ENCODE peak calls at places on chromosomes 16 and 17, in five cellular contexts. One of them, this sample, is unnamed.

GRCh38 chr16:78353610-78354009 is 254.2 kb downstream of the WWOX start:
- DNase-seq in adrenal gland: no peak
- DNase-seq in body of pancreas: peak
- DNase-seq in IMR-90: no peak
- DNase-seq in tibial nerve: no peak
- DNase-seq in this sample: no peak

GRCh38 chr17:12673788-12674187 is 8.1 kb downstream of the MYOCD start:
- DNase-seq in tibial nerve: no peak
- DNase-seq in body of pancreas: no peak
- DNase-seq in IMR-90: peak
- DNase-seq in adrenal gland: no peak
- DNase-seq in this sample: no peak

GRCh38 chr17:78174332-78174869 is 6.0 kb downstream of the SYNGR2 start:
- DNase-seq in adrenal gland: no peak
- DNase-seq in IMR-90: no peak
- DNase-seq in tibial nerve: peak
- DNase-seq in body of pancreas: peak
- DNase-seq in this sample: peak

GRCh38 chr17:78001182-78001581 is 42.7 kb downstream of the TNRC6C start:
- DNase-seq in tibial nerve: no peak
- DNase-seq in body of pancreas: no peak
- DNase-seq in IMR-90: peak
- DNase-seq in adrenal gland: no peak
- DNase-seq in this sample: no peak

GRCh38 chr17:40497704-40498103 is 3.7 kb downstream of the TNS4 start:
- DNase-seq in body of pancreas: no peak
- DNase-seq in tibial nerve: no peak
- DNase-seq in IMR-90: peak
- DNase-seq in adrenal gland: no peak
- DNase-seq in this sample: no peak

GRCh38 chr17:49939318-49939717 is 29.7 kb upstream of the DLX4 start:
- DNase-seq in body of pancreas: no peak
- DNase-seq in IMR-90: no peak
- DNase-seq in tibial nerve: no peak
- DNase-seq in adrenal gland: no peak
- DNase-seq in this sample: no peak

GRCh38 chr16:84643677-84644076 is 4.6 kb upstream of the KLHL36 start:
- DNase-seq in adrenal gland: no peak
- DNase-seq in body of pancreas: no peak
- DNase-seq in tibial nerve: no peak
- DNase-seq in IMR-90: no peak
- DNase-seq in this sample: no peak

GRCh38 chr17:29590261-29590978 is 972 bp upstream of the GIT1 start:
- DNase-seq in body of pancreas: no peak
- DNase-seq in tibial nerve: no peak
- DNase-seq in IMR-90: peak
- DNase-seq in adrenal gland: peak
- DNase-seq in this sample: peak

GRCh38 chr16:28261916-28262315 is 30.4 kb upstream of the SBK1 start:
- DNase-seq in tibial nerve: no peak
- DNase-seq in adrenal gland: no peak
- DNase-seq in body of pancreas: peak
- DNase-seq in IMR-90: no peak
- DNase-seq in this sample: no peak

GRCh38 chr16:54938351-54939346 is 8.0 kb downstream of the IRX5 start:
- DNase-seq in tibial nerve: no peak
- DNase-seq in IMR-90: no peak
- DNase-seq in body of pancreas: no peak
- DNase-seq in adrenal gland: no peak
- DNase-seq in this sample: no peak

GRCh38 chr16:2180962-2181923 is 15.2 kb downstream of the CASKIN1 start:
- DNase-seq in IMR-90: no peak
- DNase-seq in body of pancreas: no peak
- DNase-seq in adrenal gland: no peak
- DNase-seq in tibial nerve: no peak
- DNase-seq in this sample: no peak

GRCh38 chr17:42311240-42312034 is 23.1 kb downstream of the STAT5A start:
- DNase-seq in body of pancreas: peak
- DNase-seq in IMR-90: peak
- DNase-seq in tibial nerve: peak
- DNase-seq in adrenal gland: peak
- DNase-seq in this sample: peak
- TF ChIP-seq POLR2A in body of pancreas: no peak
- TF ChIP-seq POLR2A in IMR-90: no peak
- TF ChIP-seq POLR2A in tibial nerve: peak
- TF ChIP-seq POLR2A in adrenal gland: peak
- TF ChIP-seq POLR2A in this sample: peak

GRCh38 chr16:19137621-19138128 is 23.9 kb downstream of the ITPRIPL2 start:
- DNase-seq in tibial nerve: no peak
- DNase-seq in body of pancreas: no peak
- DNase-seq in IMR-90: no peak
- DNase-seq in adrenal gland: no peak
- DNase-seq in this sample: no peak
- H3K27ac ChIP-seq in tibial nerve: peak
- H3K27ac ChIP-seq in body of pancreas: no peak
- H3K27ac ChIP-seq in IMR-90: peak
- H3K27ac ChIP-seq in adrenal gland: no peak
- H3K27ac ChIP-seq in this sample: peak

DNA sequence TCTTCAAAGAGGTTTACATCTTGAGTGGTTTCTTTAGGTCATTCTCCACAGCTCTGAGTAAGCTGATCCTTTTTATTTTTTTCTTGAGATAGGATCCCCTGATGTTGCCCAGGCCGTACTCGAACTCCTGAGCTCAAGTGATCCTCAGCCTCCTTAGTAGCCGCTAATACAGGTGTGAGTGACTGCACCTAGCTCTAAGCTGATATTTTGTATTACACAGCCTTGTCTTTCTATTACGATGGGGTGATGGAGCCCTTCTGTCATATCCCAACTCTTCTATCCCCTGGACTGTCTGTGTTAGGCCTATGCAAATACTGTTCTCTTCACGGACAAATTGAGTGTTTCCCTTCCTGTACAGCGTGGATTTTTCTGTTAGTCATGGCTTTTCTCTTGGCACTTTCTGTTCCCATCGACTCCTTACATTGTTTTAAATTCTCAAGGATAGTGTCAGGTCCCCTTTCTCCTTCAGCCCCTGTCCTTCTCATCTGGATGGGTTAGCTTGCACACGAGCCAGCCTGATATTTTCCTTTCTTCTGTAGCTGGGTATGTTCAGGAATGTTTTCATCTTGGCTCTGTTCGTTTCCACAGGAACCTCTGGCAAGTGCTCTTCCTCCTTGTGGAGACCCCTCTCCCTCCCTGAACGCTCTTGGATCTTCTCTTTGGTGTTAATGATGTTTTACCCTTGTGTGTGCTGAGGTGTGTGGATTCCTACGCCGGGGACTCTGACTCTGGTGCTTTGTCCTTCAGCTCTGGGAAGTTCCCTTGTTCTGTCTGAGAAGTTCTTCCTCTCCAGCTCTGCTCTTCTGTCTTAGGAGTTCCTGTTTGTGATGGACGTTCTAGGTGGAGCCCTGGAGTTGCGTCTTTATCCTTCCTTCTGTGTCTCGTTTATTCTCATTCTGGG is 2.3 kb downstream of the BANP start:
- DNase-seq in adrenal gland: no peak
- DNase-seq in body of pancreas: no peak
- DNase-seq in tibial nerve: no peak
- DNase-seq in IMR-90: no peak
- DNase-seq in this sample: no peak
- TF ChIP-seq POLR2A in adrenal gland: no peak
- TF ChIP-seq POLR2A in body of pancreas: peak
- TF ChIP-seq POLR2A in tibial nerve: no peak
- TF ChIP-seq POLR2A in IMR-90: no peak
- TF ChIP-seq POLR2A in this sample: no peak

DNA sequence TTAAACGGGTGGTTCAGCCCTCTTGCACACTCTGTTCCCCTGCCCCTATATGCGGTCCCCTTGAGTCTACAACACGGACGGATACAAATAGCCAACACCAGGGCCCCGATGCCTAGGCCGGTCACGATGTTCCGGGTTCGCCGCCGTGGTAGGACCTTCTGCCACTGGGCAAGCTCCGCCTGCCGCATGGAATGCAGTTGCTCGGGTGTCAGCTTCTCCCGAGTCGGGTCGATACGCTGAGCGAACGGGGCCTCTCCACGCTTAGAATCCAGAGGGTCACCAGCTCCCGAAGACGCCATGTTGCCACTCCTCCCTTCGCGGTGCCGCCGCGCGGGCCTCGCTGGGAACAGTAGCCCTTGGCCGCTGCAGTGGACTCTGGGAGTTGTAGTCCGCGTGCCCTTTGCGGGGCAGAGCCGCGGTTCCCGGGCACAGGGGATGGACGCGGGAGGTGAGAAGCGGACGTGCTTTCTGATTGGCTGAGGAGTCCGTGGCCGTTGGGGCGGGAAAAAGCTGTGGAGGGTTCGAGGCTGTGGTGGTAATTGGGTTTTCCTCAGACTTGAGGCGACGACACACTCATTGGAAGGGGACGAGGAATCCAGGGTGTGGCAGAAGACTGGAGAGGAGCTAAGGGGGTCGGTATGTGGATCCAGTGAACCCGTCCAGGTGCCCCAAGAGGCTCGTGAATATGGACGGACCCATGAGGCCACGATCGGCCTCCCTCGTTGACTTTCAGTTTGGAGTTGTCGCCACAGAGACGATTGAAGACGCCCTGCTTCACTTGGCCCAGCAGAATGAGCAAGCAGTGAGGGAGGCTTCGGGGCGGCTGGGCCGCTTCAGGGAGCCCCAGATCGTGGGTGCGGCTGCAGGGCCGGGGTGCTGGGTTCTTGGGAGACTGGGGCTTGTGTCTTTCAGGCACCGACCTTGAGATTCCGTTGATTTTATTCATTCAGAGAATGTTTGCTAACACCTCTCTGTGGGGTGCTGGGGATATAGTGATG is at the start of the genes CNTD1 and COA3:
- DNase-seq in body of pancreas: peak
- DNase-seq in IMR-90: peak
- DNase-seq in tibial nerve: peak
- DNase-seq in adrenal gland: peak
- DNase-seq in this sample: peak
- H3K27ac ChIP-seq in body of pancreas: peak
- H3K27ac ChIP-seq in IMR-90: peak
- H3K27ac ChIP-seq in tibial nerve: peak
- H3K27ac ChIP-seq in adrenal gland: no peak
- H3K27ac ChIP-seq in this sample: peak

GRCh38 chr17:27526603-27527002 is 70.4 kb downstream of the KSR1 start:
- DNase-seq in body of pancreas: peak
- DNase-seq in IMR-90: peak
- DNase-seq in tibial nerve: peak
- DNase-seq in adrenal gland: no peak
- DNase-seq in this sample: no peak
- TF ChIP-seq POLR2A in body of pancreas: no peak
- TF ChIP-seq POLR2A in IMR-90: no peak
- TF ChIP-seq POLR2A in tibial nerve: no peak
- TF ChIP-seq POLR2A in adrenal gland: no peak
- TF ChIP-seq POLR2A in this sample: no peak

DNA sequence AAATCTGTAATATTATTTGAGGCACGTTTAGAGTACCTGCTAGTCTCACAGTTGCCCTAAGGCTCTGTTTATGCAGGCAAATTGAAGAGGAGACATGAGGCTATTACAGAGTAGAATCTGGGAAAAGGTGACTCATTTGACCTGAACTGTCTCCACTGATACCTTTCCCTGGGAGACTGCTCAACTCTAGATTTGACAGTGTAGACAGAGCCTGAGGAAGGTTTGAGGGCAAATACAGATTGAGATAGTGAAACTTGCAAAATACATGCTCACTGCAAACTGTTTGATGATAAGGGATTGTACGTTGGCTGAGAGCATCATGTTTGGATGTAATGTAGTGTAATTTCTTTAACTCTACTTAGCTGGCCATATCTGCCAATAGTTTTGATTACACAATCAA is 1266.6 kb upstream of the CDH8 start:
- DNase-seq in adrenal gland: no peak
- DNase-seq in IMR-90: no peak
- DNase-seq in tibial nerve: no peak
- DNase-seq in body of pancreas: no peak
- DNase-seq in this sample: no peak
- H3K27ac ChIP-seq in adrenal gland: no peak
- H3K27ac ChIP-seq in IMR-90: no peak
- H3K27ac ChIP-seq in tibial nerve: no peak
- H3K27ac ChIP-seq in body of pancreas: no peak
- H3K27ac ChIP-seq in this sample: no peak